ENCODE peak calls at places on chromosomes 4 and X, in four cellular contexts. I, V, N and T are unnamed samples.

GRCh38 chr4:123340381-123340701 is 56.3 kb upstream of the SPRY1 start:
- DNase-seq in I (peak; percentile 69), N (no peak), V (no peak), T (peak; percentile 96)

GRCh38 chr4:69054578-69055200 is 41.6 kb upstream of the UGT2B7 start:
- DNase-seq in I (peak; percentile 14), N (no peak), V (no peak), T (no peak)

GRCh38 chrX:33133320-33133719 is 78.0 kb downstream of the DMD start:
- DNase-seq in I (no peak), N (no peak), V (no peak), T (no peak)

GRCh38 chrX:373641-374471 is 12.9 kb downstream of the PPP2R3B start:
- DNase-seq in V (peak; percentile 52), I (peak; percentile 67), N (peak; percentile 54), T (peak; percentile 90)

GRCh38 chr4:140673729-140674128 is 82.5 kb downstream of the TBC1D9 start:
- DNase-seq in I (peak; percentile 38), N (no peak), V (no peak), T (no peak)

GRCh38 chr4:128068927-128069326 is 7.8 kb downstream of the LARP1B start:
- DNase-seq in N (no peak), V (no peak), I (no peak), T (no peak)

GRCh38 chr4:57109847-57110634 is at the start of gene IGFBP7:
- DNase-seq in N (no peak), V (no peak), I (peak; percentile 91), T (peak; percentile 98)

GRCh38 chr4:82555279-82555678 is 6.5 kb downstream of the TMEM150C start:
- DNase-seq in N (no peak), V (no peak), I (no peak), T (no peak)

GRCh38 chrX:18410038-18410437 is 15.4 kb upstream of the CDKL5 start:
- DNase-seq in N (no peak), I (peak; percentile 15), V (no peak), T (no peak)